ENCODE peak calls at places on chromosomes 7 and 10, in four cellular contexts. A is testis; X is endothelial cell; N is stimulated activated CD8-positive, alpha-beta memory T cell treated with anti-CD3 and anti-CD28 coated beads, Interleukin-15, amount 100 ng/mL, for 1 hour. E is an unnamed sample.

GRCh38 chr10:71064413-71065118 is 147.8 kb upstream of the UNC5B start:
- DNase-seq in A (no peak), X (no peak), N (no peak), E (peak; percentile 50)

GRCh38 chr7:38855867-38856266 is 53.1 kb downstream of the VPS41 start:
- DNase-seq in A (no peak), X (no peak), N (no peak), E (no peak)

GRCh38 chr10:88318803-88319202 is 264.3 kb downstream of the RNLS start:
- DNase-seq in A (no peak), X (no peak), N (no peak), E (peak; percentile 42)

GRCh38 chr10:28853195-28853594 is 175.9 kb downstream of the BAMBI start:
- DNase-seq in A (peak; percentile 52), X (no peak), N (no peak), E (no peak)

GRCh38 chr7:12518920-12519681 is 51.4 kb upstream of the SCIN start:
- DNase-seq in A (no peak), X (peak; percentile 34), N (no peak), E (peak; percentile 59)

GRCh38 chr10:124152781-124153600 is 59.6 kb upstream of the CHST15 start:
- DNase-seq in A (no peak), X (peak; percentile 42), N (no peak), E (peak; percentile 80)

GRCh38 chr7:36526720-36527548 is 137.3 kb downstream of the ANLN start:
- DNase-seq in A (no peak), X (no peak), N (no peak), E (no peak)

GRCh38 chr7:11486271-11486670 is 345.7 kb downstream of the THSD7A start:
- DNase-seq in A (no peak), X (no peak), N (no peak), E (no peak)

GRCh38 chr7:143352506-143353130 is 9.9 kb downstream of the FAM131B start:
- DNase-seq in A (no peak), X (no peak), N (no peak), E (no peak)

GRCh38 chr10:121337356-121337936 is 260.8 kb downstream of the FGFR2 start:
- DNase-seq in A (no peak), X (no peak), N (no peak), E (no peak)